ENCODE peak calls at places on chromosomes 6 and 20, in six cellular contexts. Q is B cell, N is H9, I is neural progenitor cell, L is endothelial cell, H is PC-3. K is an unnamed sample.
A peak's percentile ranks its signal among the peaks of the same experiment; 100 is the strongest.

GRCh38 chr20:362271-363254 is 15.7 kb downstream of the NRSN2 start:
- DNase-seq in L (no peak), N (peak; percentile 50), H (peak; percentile 99), Q (no peak), I (no peak), K (peak; percentile 44)

GRCh38 chr20:63243604-63244247 is 8.0 kb downstream of the BIRC7 start:
- DNase-seq in L (no peak), Q (no peak), N (no peak), H (no peak), I (no peak), K (no peak)

GRCh38 chr6:83431545-83432165 is 804 bp upstream of the ME1 start:
- DNase-seq in N (peak; percentile 33), Q (no peak), L (no peak), I (no peak), H (peak; percentile 79), K (peak; percentile 13)

GRCh38 chr6:44072452-44072958 is 54.7 kb downstream of the MRPL14 start:
- DNase-seq in I (no peak), N (no peak), H (no peak), Q (no peak), L (no peak), K (no peak)

GRCh38 chr20:45919536-45919933 is 7.6 kb upstream of the PLTP start:
- DNase-seq in H (no peak), I (no peak), N (no peak), L (no peak), Q (no peak), K (no peak)

GRCh38 chr6:45830441-45831139 is 185.1 kb downstream of the CLIC5 start:
- DNase-seq in N (no peak), I (no peak), H (no peak), L (no peak), Q (peak; percentile 55), K (peak; percentile 62)

GRCh38 chr20:50817776-50818172 is 22.9 kb downstream of the BCAS4 start:
- DNase-seq in H (no peak), Q (no peak), L (no peak), I (no peak), N (no peak), K (no peak)

GRCh38 chr6:7086488-7086887 is 21.3 kb upstream of the RREB1 start:
- DNase-seq in Q (peak; percentile 50), N (no peak), I (no peak), L (no peak), H (no peak), K (peak; percentile 52)

DNA sequence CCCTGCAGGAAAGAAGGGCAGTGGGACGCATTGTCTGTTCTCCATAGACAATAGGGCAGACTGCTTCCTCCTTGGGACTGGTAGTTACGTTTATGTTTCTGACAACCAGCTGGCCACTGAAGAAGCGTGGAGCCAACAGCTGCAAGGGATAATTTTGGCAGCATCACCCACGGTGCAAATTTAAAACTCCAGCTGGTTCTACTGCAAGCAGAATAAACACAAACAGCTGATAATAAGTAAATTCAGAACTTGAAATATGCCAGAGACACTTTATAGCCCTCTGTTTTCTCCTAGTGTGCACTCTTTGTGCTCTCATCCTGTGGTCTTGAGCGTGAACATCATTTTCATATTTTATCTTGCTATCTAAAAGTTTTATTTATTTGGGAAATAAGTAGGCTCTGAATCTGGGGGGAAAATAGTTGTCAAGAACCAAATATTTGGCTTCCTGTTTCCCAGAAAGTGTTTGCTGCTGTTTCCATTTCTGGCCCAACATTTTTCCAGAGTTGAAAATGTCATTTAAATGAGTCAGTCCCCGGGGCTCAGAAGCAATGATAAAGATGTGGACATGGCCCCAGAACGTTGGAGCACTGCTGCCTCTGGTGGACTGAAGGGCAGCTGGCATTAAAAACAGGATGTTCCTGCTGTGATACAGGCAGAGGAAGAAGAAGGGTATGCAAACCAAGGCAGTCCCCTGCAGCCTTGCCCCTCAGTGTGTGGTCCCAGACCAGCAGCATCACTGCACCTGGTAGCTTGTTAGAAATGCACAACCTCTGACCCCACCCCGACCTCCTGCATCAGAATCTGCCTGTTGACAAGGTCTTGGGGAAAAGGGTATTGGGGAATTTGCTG is 12.5 kb upstream of the THBD start:
- DNase-seq in H (peak; percentile 73), Q (no peak), N (peak; percentile 82), I (peak; percentile 16), L (no peak), K (no peak)
- TF ChIP-seq CTCF in H (peak; percentile 73), Q (no peak), N (peak; percentile 64), I (peak; percentile 46), L (no peak), K (no peak)

GRCh38 chr6:42100029-42100901 is 42.2 kb downstream of the C6orf132 start:
- DNase-seq in N (no peak), L (no peak), H (peak; percentile 29), I (no peak), Q (no peak), K (no peak)

GRCh38 chr6:42101186-42101657 is 41.2 kb downstream of the C6orf132 start:
- DNase-seq in H (no peak), L (no peak), N (no peak), Q (no peak), I (no peak), K (no peak)

GRCh38 chr6:42103218-42103617 is 39.2 kb downstream of the C6orf132 start:
- DNase-seq in I (no peak), Q (no peak), L (no peak), H (no peak), N (no peak), K (no peak)

GRCh38 chr6:42095776-42096541 is 45.6 kb downstream of the TAF8 start:
- DNase-seq in H (no peak), L (peak; percentile 15), N (peak; percentile 41), I (peak; percentile 28), Q (no peak), K (no peak)

GRCh38 chr6:42099340-42100028 is 42.9 kb downstream of the C6orf132 start:
- DNase-seq in I (no peak), N (no peak), Q (no peak), L (no peak), H (peak; percentile 78), K (no peak)
- TF ChIP-seq CTCF in I (no peak), N (no peak), Q (no peak), L (no peak), H (no peak), K (no peak)

GRCh38 chr6:26570027-26570809 is 26.5 kb upstream of the ABT1 start:
- DNase-seq in Q (no peak), L (no peak), N (no peak), H (no peak), I (no peak), K (no peak)

GRCh38 chr6:26571592-26572296 is 25.0 kb upstream of the ABT1 start:
- DNase-seq in I (peak; percentile 77), H (peak; percentile 97), Q (no peak), L (peak; percentile 66), N (peak; percentile 83), K (no peak)

GRCh38 chr6:26569433-26569764 is 27.4 kb upstream of the ABT1 start:
- DNase-seq in Q (no peak), L (no peak), H (no peak), I (no peak), N (no peak), K (no peak)

GRCh38 chr6:26563488-26563887 is 25.3 kb downstream of the HMGN4 start:
- DNase-seq in H (no peak), Q (no peak), I (no peak), L (no peak), N (no peak), K (no peak)

DNA sequence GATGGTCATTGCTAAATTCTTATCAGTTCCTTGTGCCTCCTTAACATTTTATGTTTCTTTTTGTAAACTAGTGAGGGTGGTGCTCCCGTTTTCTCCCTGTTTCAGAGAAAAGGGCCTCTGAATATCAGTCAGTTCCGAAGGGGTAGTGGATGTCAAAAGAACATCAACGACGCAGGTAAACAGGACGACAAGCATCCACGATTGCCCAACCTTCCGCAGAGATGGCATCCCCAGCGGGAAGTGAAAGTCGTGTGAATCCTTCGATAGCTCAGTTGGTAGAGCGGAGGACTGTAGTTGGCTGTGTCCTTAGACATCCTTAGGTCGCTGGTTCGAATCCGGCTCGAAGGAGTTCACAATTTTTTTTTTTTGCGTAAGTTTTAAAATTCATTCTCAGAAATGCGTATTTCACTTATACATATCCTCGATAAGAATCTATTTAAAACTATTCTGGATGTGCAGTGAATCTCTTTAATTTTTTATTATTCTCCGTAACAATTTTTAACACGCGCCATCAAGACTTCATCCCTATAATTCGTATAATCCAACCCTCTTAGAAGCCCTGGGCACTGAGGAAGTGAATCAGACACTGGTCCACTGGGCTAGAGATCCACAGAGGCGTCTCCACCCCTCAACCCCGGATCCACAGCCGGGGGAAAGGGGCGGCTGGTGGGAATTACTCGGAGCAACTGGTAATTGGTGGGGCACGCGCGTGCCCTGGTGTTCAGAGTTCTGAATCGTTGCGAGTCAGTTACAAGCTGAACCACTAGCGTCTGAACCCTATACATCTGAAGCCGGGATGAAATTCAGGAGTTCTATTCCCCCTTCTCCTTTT is 27.9 kb upstream of the ABT1 start:
- DNase-seq in H (peak; percentile 98), Q (peak; percentile 76), I (peak; percentile 93), N (peak; percentile 92), L (peak; percentile 96), K (peak; percentile 82)
- TF ChIP-seq CTCF in H (peak; percentile 54), Q (no peak), I (peak; percentile 43), N (no peak), L (no peak), K (peak; percentile 31)

GRCh38 chr20:44087857-44088120 is 99.2 kb downstream of the JPH2 start:
- DNase-seq in I (no peak), L (no peak), N (no peak), H (no peak), Q (no peak), K (no peak)

GRCh38 chr20:44093249-44093582 is 93.8 kb downstream of the JPH2 start:
- DNase-seq in Q (no peak), I (no peak), L (no peak), H (no peak), N (no peak), K (no peak)

GRCh38 chr20:44089987-44090674 is 96.9 kb downstream of the JPH2 start:
- DNase-seq in H (peak; percentile 44), Q (no peak), I (no peak), L (no peak), N (no peak), K (no peak)

GRCh38 chr20:44092551-44093248 is 94.3 kb downstream of the JPH2 start:
- DNase-seq in L (peak; percentile 46), H (peak; percentile 82), I (peak; percentile 72), N (peak; percentile 41), Q (no peak), K (no peak)

GRCh38 chr20:44091026-44091425 is 96.0 kb downstream of the JPH2 start:
- DNase-seq in H (no peak), Q (no peak), I (no peak), L (no peak), N (peak; percentile 35), K (no peak)
- TF ChIP-seq CTCF in H (no peak), Q (no peak), I (no peak), L (no peak), N (no peak), K (no peak)

K was measured in GM20000.